ENCODE peak calls at places on chromosomes 16 and 17, in nine cellular contexts. I, C, Z, T, Y, M, N, P and B are unnamed samples.

GRCh38 chr17:1078831-1079561 is 82.1 kb downstream of the TIMM22 start:
- DNase-seq in I (no peak), C (no peak), Z (no peak), T (no peak), Y (no peak), M (no peak), N (no peak), P (no peak), B (no peak)

GRCh38 chr16:50096791-50097190 is 31.0 kb downstream of the HEATR3 start:
- DNase-seq in I (no peak), C (no peak), Z (no peak), T (no peak), Y (no peak), M (no peak), N (peak; percentile 63), P (no peak), B (no peak)

GRCh38 chr16:82651921-82652601 is 25.3 kb downstream of the CDH13 start:
- DNase-seq in I (no peak), C (no peak), Z (no peak), T (no peak), Y (no peak), M (no peak), N (no peak), P (no peak), B (no peak)

GRCh38 chr16:88430524-88431446 is 22.3 kb upstream of the ZFPM1 start:
- DNase-seq in I (no peak), C (no peak), Z (peak; percentile 85), T (no peak), Y (no peak), M (no peak), N (no peak), P (peak; percentile 91), B (no peak)

GRCh38 chr17:17313350-17313991 is 10.3 kb downstream of the NT5M start:
- DNase-seq in I (peak; percentile 61), C (no peak), Z (peak; percentile 74), T (no peak), Y (peak; percentile 85), M (peak; percentile 67), N (no peak), P (peak; percentile 81), B (no peak)

GRCh38 chr17:53106886-53107285 is 715.8 kb upstream of the KIF2B start:
- DNase-seq in I (no peak), C (no peak), Z (no peak), T (no peak), Y (no peak), M (no peak), N (no peak), P (no peak), B (no peak)

GRCh38 chr16:85544668-85545067 is 68.5 kb upstream of the GSE1 start:
- DNase-seq in I (no peak), C (no peak), Z (no peak), T (no peak), Y (no peak), M (no peak), N (no peak), P (no peak), B (no peak)

GRCh38 chr16:17313085-17313611 is 157.6 kb downstream of the XYLT1 start:
- DNase-seq in I (no peak), C (no peak), Z (no peak), T (no peak), Y (no peak), M (peak; percentile 81), N (peak; percentile 28), P (no peak), B (peak; percentile 90)

GRCh38 chr17:58328195-58329034 is at the start of gene TSPOAP1:
- DNase-seq in I (no peak), C (no peak), Z (peak; percentile 68), T (no peak), Y (no peak), M (no peak), N (no peak), P (no peak), B (no peak)
- TF ChIP-seq POLR2A in I (no peak), C (no peak), Z (peak; percentile 89), T (no peak), Y (no peak), M (no peak), N (no peak), P (peak; percentile 99), B (no peak)

GRCh38 chr16:25257956-25258855 is 561 bp upstream of the ZKSCAN2 start:
- DNase-seq in I (peak; percentile 75), C (peak; percentile 93), Z (peak; percentile 66), T (peak; percentile 70), Y (peak; percentile 82), M (peak; percentile 95), N (peak; percentile 87), P (peak; percentile 59), B (peak; percentile 87)
- TF ChIP-seq POLR2A in I (no peak), C (no peak), Z (peak; percentile 79), T (no peak), Y (peak; percentile 63), M (no peak), N (no peak), P (peak; percentile 79), B (no peak)

GRCh38 chr17:44211281-44212265 is 7.9 kb downstream of the UBTF start:
- DNase-seq in I (no peak), C (no peak), Z (no peak), T (no peak), Y (no peak), M (no peak), N (no peak), P (no peak), B (no peak)
- TF ChIP-seq POLR2A in I (no peak), C (no peak), Z (peak; percentile 4), T (no peak), Y (no peak), M (no peak), N (no peak), P (no peak), B (no peak)

GRCh38 chr17:44503080-44503842 is at the start of gene GPATCH8:
- DNase-seq in I (peak; percentile 98), C (peak; percentile 97), Z (peak; percentile 97), T (peak; percentile 91), Y (peak; percentile 99), M (peak; percentile 94), N (peak; percentile 93), P (peak; percentile 96), B (peak; percentile 93)
- TF ChIP-seq POLR2A in I (peak; percentile 62), C (no peak), Z (peak; percentile 78), T (peak; percentile 88), Y (peak; percentile 77), M (peak; percentile 38), N (peak; percentile 74), P (peak; percentile 62), B (peak; percentile 70)

GRCh38 chr17:50479522-50480141 is 972 bp downstream of the RSAD1 start:
- DNase-seq in I (peak; percentile 83), C (peak; percentile 93), Z (no peak), T (peak; percentile 75), Y (peak; percentile 97), M (peak; percentile 91), N (peak; percentile 78), P (peak; percentile 75), B (peak; percentile 70)

GRCh38 chr17:50480142-50480764 is 1.6 kb downstream of the RSAD1 start:
- DNase-seq in I (no peak), C (no peak), Z (no peak), T (no peak), Y (no peak), M (no peak), N (no peak), P (no peak), B (no peak)

GRCh38 chr17:50477976-50478375 is 684 bp upstream of the RSAD1 start:
- DNase-seq in I (no peak), C (no peak), Z (no peak), T (no peak), Y (no peak), M (peak; percentile 48), N (no peak), P (no peak), B (no peak)

GRCh38 chr17:50476545-50477315 is 1.9 kb upstream of the RSAD1 start:
- DNase-seq in I (peak; percentile 83), C (no peak), Z (no peak), T (no peak), Y (no peak), M (no peak), N (no peak), P (no peak), B (no peak)

DNA sequence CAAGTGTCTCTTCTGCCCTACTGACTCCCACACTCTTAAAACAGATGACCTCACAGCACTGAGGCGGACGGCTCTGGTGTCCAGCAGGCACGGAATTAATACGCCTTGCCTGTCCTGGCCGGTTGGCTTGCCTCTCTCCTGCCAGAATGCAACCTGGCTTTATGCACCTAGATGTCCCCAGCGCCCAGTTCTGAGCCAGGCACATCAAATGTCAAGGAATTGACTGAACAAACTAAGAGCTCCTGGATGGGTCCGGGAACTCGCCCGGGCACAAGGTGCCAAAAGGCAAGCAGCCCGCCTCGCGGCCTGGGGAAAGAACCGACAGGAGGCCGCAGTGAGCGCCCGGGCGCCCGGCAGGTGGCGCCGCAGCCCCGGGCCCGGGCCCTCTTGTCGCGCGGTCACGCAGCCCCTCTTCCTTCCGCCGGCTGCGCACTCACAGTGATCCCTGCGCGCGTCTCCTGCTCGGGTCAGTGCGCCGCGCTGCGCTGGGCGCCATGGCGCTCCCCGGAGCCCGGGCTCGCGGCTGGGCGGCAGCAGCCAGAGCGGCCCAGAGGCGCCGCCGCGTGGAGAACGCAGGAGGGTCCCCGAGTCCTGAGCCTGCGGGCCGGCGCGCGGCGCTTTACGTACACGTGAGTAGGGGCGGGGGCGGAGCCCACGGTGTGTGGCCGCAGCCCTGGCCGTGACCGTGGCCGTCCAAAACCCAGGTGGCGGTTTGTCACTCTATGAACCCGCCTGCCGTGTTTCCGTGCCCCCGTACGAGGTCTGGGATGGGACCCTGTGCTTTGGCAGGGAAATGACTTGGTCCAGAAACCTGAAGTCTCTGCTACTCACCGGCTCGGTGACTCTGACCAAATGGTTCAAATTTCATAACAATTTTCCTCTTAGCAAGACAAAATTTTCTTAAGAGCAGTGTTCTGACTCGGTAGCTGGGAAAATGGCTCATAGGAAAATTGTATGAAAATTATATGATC is at the start of gene RSAD1:
- DNase-seq in I (peak; percentile 91), C (peak; percentile 94), Z (peak; percentile 84), T (peak; percentile 77), Y (peak; percentile 85), M (peak; percentile 90), N (peak; percentile 88), P (peak; percentile 87), B (peak; percentile 79)
- TF ChIP-seq POLR2A in I (peak; percentile 95), C (peak; percentile 91), Z (peak; percentile 92), T (peak; percentile 93), Y (peak; percentile 90), M (no peak), N (peak; percentile 86), P (peak; percentile 81), B (peak; percentile 69)